ENCODE peak calls at places on chromosome 15, in four cellular contexts. One of them, this sample, is unnamed.

GRCh38 chr15:38002883-38003477 is 68.5 kb downstream of the TMCO5A start:
- DNase-seq in osteoblast: no peak
- DNase-seq in tibial nerve: no peak
- DNase-seq in thoracic aorta: no peak
- DNase-seq in this sample: peak

GRCh38 chr15:78950906-78951840 is 6.3 kb upstream of the CTSH start:
- DNase-seq in osteoblast: peak
- DNase-seq in tibial nerve: no peak
- DNase-seq in thoracic aorta: no peak
- DNase-seq in this sample: no peak

GRCh38 chr15:83816124-83816883 is 162.4 kb downstream of the ADAMTSL3 start:
- DNase-seq in osteoblast: no peak
- DNase-seq in tibial nerve: no peak
- DNase-seq in thoracic aorta: no peak
- DNase-seq in this sample: no peak

GRCh38 chr15:75170711-75171341 is 30.9 kb upstream of the C15orf39 start:
- DNase-seq in osteoblast: no peak
- DNase-seq in tibial nerve: no peak
- DNase-seq in thoracic aorta: no peak
- DNase-seq in this sample: no peak

GRCh38 chr15:73683624-73684536 is at the start of gene CD276:
- DNase-seq in osteoblast: peak
- DNase-seq in tibial nerve: peak
- DNase-seq in thoracic aorta: peak
- DNase-seq in this sample: peak

GRCh38 chr15:27339138-27339537 is 368.2 kb downstream of the GABRG3 start:
- DNase-seq in osteoblast: no peak
- DNase-seq in tibial nerve: no peak
- DNase-seq in thoracic aorta: no peak
- DNase-seq in this sample: no peak

GRCh38 chr15:42042602-42043400 is 22.0 kb upstream of the PLA2G4E start:
- DNase-seq in osteoblast: no peak
- DNase-seq in tibial nerve: no peak
- DNase-seq in thoracic aorta: no peak
- DNase-seq in this sample: no peak

GRCh38 chr15:43204016-43204901 is 16.6 kb downstream of the EPB42 start:
- DNase-seq in osteoblast: peak
- DNase-seq in tibial nerve: no peak
- DNase-seq in thoracic aorta: no peak
- DNase-seq in this sample: peak

GRCh38 chr15:39511915-39512260 is 69.0 kb upstream of the THBS1 start:
- DNase-seq in osteoblast: no peak
- DNase-seq in tibial nerve: no peak
- DNase-seq in thoracic aorta: no peak
- DNase-seq in this sample: no peak

GRCh38 chr15:85174521-85174920 is 192.9 kb downstream of the PDE8A start:
- DNase-seq in osteoblast: no peak
- DNase-seq in tibial nerve: no peak
- DNase-seq in thoracic aorta: no peak
- DNase-seq in this sample: no peak

GRCh38 chr15:41043276-41043675 is 72.8 kb downstream of the INO80 start:
- DNase-seq in osteoblast: peak
- DNase-seq in tibial nerve: no peak
- DNase-seq in thoracic aorta: no peak
- DNase-seq in this sample: no peak

GRCh38 chr15:29690765-29691475 is 131.3 kb downstream of the TJP1 start:
- DNase-seq in osteoblast: no peak
- DNase-seq in tibial nerve: no peak
- DNase-seq in thoracic aorta: no peak
- DNase-seq in this sample: no peak

GRCh38 chr15:44130778-44131177 is 64.3 kb downstream of the FRMD5 start:
- DNase-seq in osteoblast: no peak
- DNase-seq in tibial nerve: no peak
- DNase-seq in thoracic aorta: no peak
- DNase-seq in this sample: no peak

GRCh38 chr15:88627463-88627862 is 6.3 kb downstream of the AEN start:
- DNase-seq in osteoblast: no peak
- DNase-seq in tibial nerve: no peak
- DNase-seq in thoracic aorta: no peak
- DNase-seq in this sample: peak

GRCh38 chr15:61700803-61701202 is 359.4 kb downstream of the VPS13C start:
- DNase-seq in osteoblast: no peak
- DNase-seq in tibial nerve: no peak
- DNase-seq in thoracic aorta: no peak
- DNase-seq in this sample: no peak

GRCh38 chr15:74511583-74511982 is 29.4 kb upstream of the ARID3B start:
- DNase-seq in osteoblast: no peak
- DNase-seq in tibial nerve: no peak
- DNase-seq in thoracic aorta: no peak
- DNase-seq in this sample: no peak

GRCh38 chr15:39358441-39359041 is 222.3 kb upstream of the THBS1 start:
- DNase-seq in osteoblast: peak
- DNase-seq in tibial nerve: no peak
- DNase-seq in thoracic aorta: no peak
- DNase-seq in this sample: peak

GRCh38 chr15:85010472-85011209 is 29.0 kb downstream of the PDE8A start:
- DNase-seq in osteoblast: no peak
- DNase-seq in tibial nerve: no peak
- DNase-seq in thoracic aorta: no peak
- DNase-seq in this sample: no peak

GRCh38 chr15:66261056-66261455 is 7.5 kb upstream of the MEGF11 start:
- DNase-seq in osteoblast: no peak
- DNase-seq in tibial nerve: no peak
- DNase-seq in thoracic aorta: no peak
- DNase-seq in this sample: no peak

GRCh38 chr15:88036154-88036839 is 220.2 kb downstream of the NTRK3 start:
- DNase-seq in osteoblast: no peak
- DNase-seq in tibial nerve: no peak
- DNase-seq in thoracic aorta: no peak
- DNase-seq in this sample: no peak

GRCh38 chr15:35738370-35738769 is 192.4 kb upstream of the DPH6 start:
- DNase-seq in osteoblast: no peak
- DNase-seq in tibial nerve: no peak
- DNase-seq in thoracic aorta: no peak
- DNase-seq in this sample: no peak

GRCh38 chr15:101454365-101454764 is 35.1 kb downstream of the PCSK6 start:
- DNase-seq in osteoblast: no peak
- DNase-seq in tibial nerve: no peak
- DNase-seq in thoracic aorta: no peak
- DNase-seq in this sample: no peak

GRCh38 chr15:40069178-40070165 is 30.5 kb upstream of the SRP14 start:
- DNase-seq in osteoblast: peak
- DNase-seq in tibial nerve: peak
- DNase-seq in thoracic aorta: peak
- DNase-seq in this sample: peak

GRCh38 chr15:74983725-74984231 is 11.6 kb upstream of the SCAMP5 start:
- DNase-seq in osteoblast: peak
- DNase-seq in tibial nerve: no peak
- DNase-seq in thoracic aorta: no peak
- DNase-seq in this sample: no peak

GRCh38 chr15:99615460-99615859 is 49.7 kb downstream of the MEF2A start:
- DNase-seq in osteoblast: no peak
- DNase-seq in tibial nerve: no peak
- DNase-seq in thoracic aorta: no peak
- DNase-seq in this sample: no peak

DNA sequence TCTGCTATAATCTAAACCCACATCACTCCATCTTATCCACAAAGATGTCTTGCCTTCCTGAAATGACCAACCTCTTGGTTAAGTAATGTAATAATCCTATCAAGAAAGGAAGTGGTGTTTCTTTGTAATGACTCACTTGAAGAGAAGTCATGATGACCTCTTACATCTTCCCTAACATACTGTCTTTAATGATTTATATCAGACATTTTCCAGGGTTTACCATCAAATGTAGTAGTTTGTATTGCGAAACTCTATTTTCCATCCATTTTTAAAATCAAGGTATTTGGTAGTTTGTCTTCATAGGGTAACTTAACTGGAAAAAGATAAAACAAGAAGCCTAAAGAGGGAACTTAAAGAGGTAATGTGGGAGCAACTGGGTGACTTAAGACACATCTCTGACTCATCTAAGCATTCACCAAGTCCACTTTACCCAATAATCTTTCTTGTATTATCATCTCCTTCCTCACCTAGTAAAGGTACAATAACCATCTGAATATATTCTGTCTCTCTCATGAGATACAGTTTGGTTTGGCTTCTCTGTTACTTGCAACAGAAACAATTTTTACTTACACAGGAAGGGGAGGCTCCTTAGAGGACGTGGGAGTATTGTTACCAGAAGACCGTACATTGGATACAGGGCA is 5.7 kb upstream of the MAPK6 start:
- DNase-seq in osteoblast: peak
- DNase-seq in tibial nerve: no peak
- DNase-seq in thoracic aorta: no peak
- DNase-seq in this sample: no peak
- H3K27ac ChIP-seq in osteoblast: no peak
- H3K27ac ChIP-seq in tibial nerve: no peak
- H3K27ac ChIP-seq in thoracic aorta: no peak
- H3K27ac ChIP-seq in this sample: no peak

DNA sequence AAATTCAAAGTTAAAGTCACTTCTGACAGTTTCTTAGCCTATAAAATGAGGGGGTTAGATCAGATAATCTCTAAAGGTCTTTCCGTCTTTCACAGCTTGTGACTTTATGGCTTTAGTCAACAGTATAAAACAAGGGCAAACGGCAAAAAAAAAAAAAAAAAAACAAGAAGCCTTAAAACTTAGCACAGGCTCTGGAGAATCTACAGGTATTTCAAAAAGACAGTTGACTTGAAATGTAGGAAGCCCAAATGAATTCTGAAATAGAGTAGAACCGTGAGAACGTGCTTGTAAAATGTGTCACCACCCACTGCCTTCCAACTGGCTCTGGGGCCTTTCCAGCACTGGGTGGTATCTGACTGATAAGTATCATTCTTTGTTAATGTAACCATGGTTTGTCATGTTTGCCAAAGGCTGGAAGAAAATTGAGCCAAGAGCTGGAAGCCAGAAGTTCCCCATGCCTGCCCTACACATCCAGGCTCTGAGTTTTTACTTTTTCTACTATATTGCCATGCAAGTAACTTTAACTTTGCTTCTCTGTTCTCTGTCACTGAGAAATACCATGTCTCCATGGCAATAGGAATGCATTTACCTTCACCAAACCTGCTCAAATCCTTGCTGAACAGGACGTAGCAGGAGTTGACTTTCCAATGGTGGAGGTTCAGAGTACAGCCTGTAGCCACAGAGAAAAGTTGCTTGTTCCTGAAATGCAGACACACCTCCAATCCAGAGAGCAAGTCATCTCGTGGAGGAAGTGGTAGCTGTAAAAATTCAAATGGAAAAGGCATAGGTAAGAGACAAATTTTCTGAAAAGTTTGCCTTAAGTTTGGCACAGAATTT is 35.8 kb upstream of the THSD4 start:
- DNase-seq in osteoblast: peak
- DNase-seq in tibial nerve: no peak
- DNase-seq in thoracic aorta: peak
- DNase-seq in this sample: peak
- H3K4me3 ChIP-seq in osteoblast: peak
- H3K4me3 ChIP-seq in tibial nerve: no peak
- H3K4me3 ChIP-seq in thoracic aorta: peak
- H3K4me3 ChIP-seq in this sample: no peak

GRCh38 chr15:70876683-70877082 is 15.6 kb downstream of the THAP10 start:
- DNase-seq in osteoblast: no peak
- DNase-seq in tibial nerve: no peak
- DNase-seq in thoracic aorta: no peak
- DNase-seq in this sample: no peak

GRCh38 chr15:70876011-70876410 is 16.2 kb downstream of the THAP10 start:
- DNase-seq in osteoblast: no peak
- DNase-seq in tibial nerve: no peak
- DNase-seq in thoracic aorta: no peak
- DNase-seq in this sample: no peak

GRCh38 chr15:70875001-70875782 is 17.0 kb downstream of the THAP10 start:
- DNase-seq in osteoblast: peak
- DNase-seq in tibial nerve: no peak
- DNase-seq in thoracic aorta: no peak
- DNase-seq in this sample: no peak

GRCh38 chr15:70870066-70870465 is 16.1 kb upstream of the LARP6 start:
- DNase-seq in osteoblast: peak
- DNase-seq in tibial nerve: no peak
- DNase-seq in thoracic aorta: no peak
- DNase-seq in this sample: no peak

GRCh38 chr15:70873232-70874054 is 18.8 kb downstream of the THAP10 start:
- DNase-seq in osteoblast: peak
- DNase-seq in tibial nerve: no peak
- DNase-seq in thoracic aorta: no peak
- DNase-seq in this sample: no peak
- H3K27ac ChIP-seq in osteoblast: no peak
- H3K27ac ChIP-seq in tibial nerve: no peak
- H3K27ac ChIP-seq in thoracic aorta: no peak
- H3K27ac ChIP-seq in this sample: no peak

DNA sequence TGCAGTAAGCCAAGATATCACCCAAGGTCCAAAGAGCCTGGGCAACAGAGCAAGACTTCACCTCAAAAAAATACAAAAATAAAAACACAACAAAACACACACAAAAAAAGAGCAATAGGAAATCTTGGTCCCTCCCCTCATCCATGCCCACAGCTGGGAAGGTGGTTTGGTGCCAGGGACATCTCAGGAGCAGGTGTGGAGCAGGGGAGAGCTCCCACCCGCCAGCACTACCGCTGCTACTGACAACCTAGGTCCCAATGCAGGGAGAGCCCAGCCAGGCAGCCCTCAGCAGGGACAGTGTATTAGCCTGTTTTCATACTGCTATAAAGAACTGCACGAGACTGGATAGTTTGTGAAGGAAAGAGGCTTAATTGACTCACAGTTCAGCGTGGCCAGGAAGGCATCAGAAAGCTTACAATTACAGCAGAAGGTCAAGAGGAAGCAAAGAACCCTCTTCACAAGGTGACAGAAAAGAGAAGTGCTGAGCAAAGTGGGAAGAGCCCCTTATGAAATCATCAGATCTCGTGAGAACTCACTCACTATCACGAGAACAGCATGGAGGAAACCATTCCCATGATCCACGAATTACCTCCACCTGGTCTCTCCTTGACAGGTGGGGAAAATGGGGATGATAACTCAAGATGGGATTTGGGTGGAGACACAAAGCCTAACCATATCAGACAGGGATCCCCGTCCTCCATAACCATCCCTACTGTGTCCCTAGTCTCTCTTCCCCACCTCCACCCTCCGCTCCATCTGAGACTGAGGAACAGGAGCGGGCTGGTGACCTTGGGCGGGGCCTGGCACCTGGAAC is 218.6 kb downstream of the TBC1D2B start:
- DNase-seq in osteoblast: no peak
- DNase-seq in tibial nerve: no peak
- DNase-seq in thoracic aorta: no peak
- DNase-seq in this sample: peak
- H3K4me3 ChIP-seq in osteoblast: no peak
- H3K4me3 ChIP-seq in tibial nerve: no peak
- H3K4me3 ChIP-seq in thoracic aorta: no peak
- H3K4me3 ChIP-seq in this sample: no peak

This sample was measured in tibial artery.